ENCODE peak calls at places on chromosomes 4 and X, in four cellular contexts. One of them, this sample, is unnamed.

GRCh38 chrX:13180807-13181206 is 136.4 kb upstream of the FAM9C start:
- DNase-seq in mesenchymal stem cell: peak; percentile 18
- DNase-seq in neuronal stem cell: no peak
- DNase-seq in IMR-90: peak; percentile 49
- DNase-seq in this sample: no peak

GRCh38 chr4:145492376-145492775 is 10.7 kb downstream of the SMAD1 start:
- DNase-seq in mesenchymal stem cell: no peak
- DNase-seq in neuronal stem cell: no peak
- DNase-seq in IMR-90: no peak
- DNase-seq in this sample: peak; percentile 36

GRCh38 chrX:50770702-50771101 is 43.3 kb downstream of the SHROOM4 start:
- DNase-seq in mesenchymal stem cell: no peak
- DNase-seq in neuronal stem cell: no peak
- DNase-seq in IMR-90: no peak
- DNase-seq in this sample: peak; percentile 47

GRCh38 chr4:158538176-158538575 is 16.5 kb downstream of the RXFP1 start:
- DNase-seq in mesenchymal stem cell: peak; percentile 2
- DNase-seq in neuronal stem cell: no peak
- DNase-seq in IMR-90: peak; percentile 53
- DNase-seq in this sample: peak; percentile 21

GRCh38 chrX:123860506-123860840 is 620 bp downstream of the XIAP start:
- DNase-seq in mesenchymal stem cell: peak; percentile 65
- DNase-seq in neuronal stem cell: no peak
- DNase-seq in IMR-90: no peak
- DNase-seq in this sample: no peak

GRCh38 chrX:43676960-43677582 is 21.0 kb downstream of the MAOA start:
- DNase-seq in mesenchymal stem cell: peak; percentile 89
- DNase-seq in neuronal stem cell: peak; percentile 35
- DNase-seq in IMR-90: no peak
- DNase-seq in this sample: peak; percentile 82

GRCh38 chr4:33467291-33467690 is 2747.1 kb downstream of the PCDH7 start:
- DNase-seq in mesenchymal stem cell: no peak
- DNase-seq in neuronal stem cell: no peak
- DNase-seq in IMR-90: no peak
- DNase-seq in this sample: peak; percentile 71

GRCh38 chrX:132677233-132677716 is 188.4 kb upstream of the MBNL3 start:
- DNase-seq in mesenchymal stem cell: no peak
- DNase-seq in neuronal stem cell: no peak
- DNase-seq in IMR-90: no peak
- DNase-seq in this sample: no peak

GRCh38 chrX:109886122-109886761 is 116.7 kb upstream of the TMEM164 start:
- DNase-seq in mesenchymal stem cell: peak; percentile 48
- DNase-seq in neuronal stem cell: peak; percentile 21
- DNase-seq in IMR-90: peak; percentile 63
- DNase-seq in this sample: peak; percentile 39

GRCh38 chr4:187307131-187307530 is 583.5 kb upstream of the FAT1 start:
- DNase-seq in mesenchymal stem cell: no peak
- DNase-seq in neuronal stem cell: no peak
- DNase-seq in IMR-90: peak; percentile 48
- DNase-seq in this sample: no peak

GRCh38 chr4:24743931-24744330 is 51.4 kb upstream of the SOD3 start:
- DNase-seq in mesenchymal stem cell: no peak
- DNase-seq in neuronal stem cell: peak; percentile 38
- DNase-seq in IMR-90: peak; percentile 4
- DNase-seq in this sample: peak; percentile 75

GRCh38 chr4:127000846-127001245 is 631.9 kb upstream of the INTU start:
- DNase-seq in mesenchymal stem cell: no peak
- DNase-seq in neuronal stem cell: no peak
- DNase-seq in IMR-90: no peak
- DNase-seq in this sample: no peak

GRCh38 chrX:53091354-53091753 is 2.6 kb upstream of the KANTR start:
- DNase-seq in mesenchymal stem cell: no peak
- DNase-seq in neuronal stem cell: no peak
- DNase-seq in IMR-90: no peak
- DNase-seq in this sample: no peak

GRCh38 chrX:134782796-134783195 is 124.5 kb upstream of the PLAC1 start:
- DNase-seq in mesenchymal stem cell: peak; percentile 60
- DNase-seq in neuronal stem cell: no peak
- DNase-seq in IMR-90: peak; percentile 59
- DNase-seq in this sample: no peak

GRCh38 chr4:127055349-127055748 is 577.4 kb upstream of the INTU start:
- DNase-seq in mesenchymal stem cell: no peak
- DNase-seq in neuronal stem cell: no peak
- DNase-seq in IMR-90: peak; percentile 70
- DNase-seq in this sample: no peak

GRCh38 chrX:96843566-96843965 is 40.1 kb upstream of the RPA4 start:
- DNase-seq in mesenchymal stem cell: peak; percentile 20
- DNase-seq in neuronal stem cell: peak; percentile 1
- DNase-seq in IMR-90: no peak
- DNase-seq in this sample: peak; percentile 91

GRCh38 chrX:68428431-68428830 is 4.9 kb downstream of the OPHN1 start:
- DNase-seq in mesenchymal stem cell: peak; percentile 37
- DNase-seq in neuronal stem cell: no peak
- DNase-seq in IMR-90: peak; percentile 69
- DNase-seq in this sample: no peak

GRCh38 chr4:113881256-113881655 is 98.2 kb downstream of the ARSJ start:
- DNase-seq in mesenchymal stem cell: peak; percentile 71
- DNase-seq in neuronal stem cell: no peak
- DNase-seq in IMR-90: peak; percentile 62
- DNase-seq in this sample: no peak

GRCh38 chr4:76219299-76220055 is 5.9 kb upstream of the SCARB2 start:
- DNase-seq in mesenchymal stem cell: peak; percentile 83
- DNase-seq in neuronal stem cell: no peak
- DNase-seq in IMR-90: peak; percentile 62
- DNase-seq in this sample: no peak

GRCh38 chr4:126995235-126995634 is 637.5 kb upstream of the INTU start:
- DNase-seq in mesenchymal stem cell: no peak
- DNase-seq in neuronal stem cell: no peak
- DNase-seq in IMR-90: no peak
- DNase-seq in this sample: no peak

GRCh38 chr4:164383187-164384181 is 370.4 kb upstream of the SMIM31 start:
- DNase-seq in mesenchymal stem cell: peak; percentile 3
- DNase-seq in neuronal stem cell: peak; percentile 70
- DNase-seq in IMR-90: peak; percentile 0
- DNase-seq in this sample: peak; percentile 62

GRCh38 chr4:125370478-125370877 is 55.7 kb downstream of the FAT4 start:
- DNase-seq in mesenchymal stem cell: no peak
- DNase-seq in neuronal stem cell: no peak
- DNase-seq in IMR-90: no peak
- DNase-seq in this sample: no peak

GRCh38 chrX:133434197-133434820 is 19.0 kb upstream of the GPC4 start:
- DNase-seq in mesenchymal stem cell: no peak
- DNase-seq in neuronal stem cell: no peak
- DNase-seq in IMR-90: no peak
- DNase-seq in this sample: no peak

GRCh38 chrX:154534526-154535322 is 11.9 kb downstream of the G6PD start:
- DNase-seq in mesenchymal stem cell: peak; percentile 78
- DNase-seq in neuronal stem cell: peak; percentile 66
- DNase-seq in IMR-90: peak; percentile 79
- DNase-seq in this sample: peak; percentile 77

GRCh38 chr4:23788027-23788426 is 101.8 kb downstream of the PPARGC1A start:
- DNase-seq in mesenchymal stem cell: no peak
- DNase-seq in neuronal stem cell: no peak
- DNase-seq in IMR-90: no peak
- DNase-seq in this sample: no peak

GRCh38 chr4:70704333-70705145 is 16.2 kb downstream of the UTP3 start:
- DNase-seq in mesenchymal stem cell: peak; percentile 78
- DNase-seq in neuronal stem cell: peak; percentile 80
- DNase-seq in IMR-90: peak; percentile 67
- DNase-seq in this sample: peak; percentile 95

GRCh38 chrX:41963348-41963747 is 40.0 kb upstream of the CASK start:
- DNase-seq in mesenchymal stem cell: no peak
- DNase-seq in neuronal stem cell: no peak
- DNase-seq in IMR-90: no peak
- DNase-seq in this sample: no peak

GRCh38 chr4:136754810-136755530 is 777.3 kb downstream of the PCDH18 start:
- DNase-seq in mesenchymal stem cell: peak; percentile 45
- DNase-seq in neuronal stem cell: no peak
- DNase-seq in IMR-90: peak; percentile 39
- DNase-seq in this sample: no peak

GRCh38 chr4:39042365-39042764 is 10.2 kb upstream of the TMEM156 start:
- DNase-seq in mesenchymal stem cell: peak; percentile 66
- DNase-seq in neuronal stem cell: no peak
- DNase-seq in IMR-90: peak; percentile 34
- DNase-seq in this sample: no peak

DNA sequence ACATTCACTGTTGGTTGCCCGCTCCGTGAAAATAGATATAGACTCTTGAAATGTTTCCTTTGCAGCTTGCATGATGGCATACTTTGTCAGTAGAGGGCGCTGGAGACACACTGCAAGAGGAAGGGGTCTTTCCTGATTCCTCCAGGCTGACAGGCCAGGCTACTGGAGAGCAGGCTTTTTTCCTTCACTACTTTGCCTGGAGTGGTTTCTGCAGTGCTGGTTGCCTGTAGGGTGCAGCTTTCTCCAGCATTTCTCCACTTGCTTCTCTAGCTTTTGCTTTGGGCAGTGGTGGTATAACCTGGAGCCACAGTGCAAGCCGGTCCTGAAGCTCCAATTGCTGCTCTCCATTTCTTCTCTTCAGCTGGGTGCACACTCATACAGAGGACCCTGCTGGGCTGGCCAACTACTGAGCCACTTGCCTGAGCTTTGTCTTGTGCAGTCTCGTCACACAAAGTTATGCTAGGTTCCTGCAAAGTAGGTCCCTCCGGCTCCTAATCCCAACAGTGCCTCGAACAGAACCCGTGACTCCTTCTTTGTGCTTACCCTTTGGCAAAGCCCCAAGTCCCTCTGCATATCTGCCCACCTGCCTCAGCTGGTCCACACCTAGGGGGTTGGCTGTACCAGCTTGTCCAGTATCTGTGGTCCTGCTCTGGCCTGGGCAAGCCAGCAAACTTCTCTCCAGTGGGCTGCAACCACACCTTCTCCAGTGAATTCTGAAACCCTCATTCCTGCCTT is 46.3 kb downstream of the RASSF6 start:
- DNase-seq in mesenchymal stem cell: peak; percentile 83
- DNase-seq in neuronal stem cell: peak; percentile 84
- DNase-seq in IMR-90: peak; percentile 82
- DNase-seq in this sample: peak; percentile 95
- H2BK15ac ChIP-seq in mesenchymal stem cell: no peak overlapping the region
- H2BK15ac ChIP-seq in neuronal stem cell: peak overlapping the region; percentile 8
- H2BK15ac ChIP-seq in IMR-90: no peak overlapping the region
- H2BK15ac ChIP-seq in this sample: no peak overlapping the region

GRCh38 chrX:54415534-54416350 is 24.5 kb upstream of the TSR2 start:
- DNase-seq in mesenchymal stem cell: peak; percentile 43
- DNase-seq in neuronal stem cell: peak; percentile 35
- DNase-seq in IMR-90: peak; percentile 7
- DNase-seq in this sample: peak; percentile 4
- H4K8ac ChIP-seq in mesenchymal stem cell: no peak overlapping the region
- H4K8ac ChIP-seq in neuronal stem cell: no peak overlapping the region
- H4K8ac ChIP-seq in IMR-90: no peak overlapping the region
- H4K8ac ChIP-seq in this sample: no peak overlapping the region

DNA sequence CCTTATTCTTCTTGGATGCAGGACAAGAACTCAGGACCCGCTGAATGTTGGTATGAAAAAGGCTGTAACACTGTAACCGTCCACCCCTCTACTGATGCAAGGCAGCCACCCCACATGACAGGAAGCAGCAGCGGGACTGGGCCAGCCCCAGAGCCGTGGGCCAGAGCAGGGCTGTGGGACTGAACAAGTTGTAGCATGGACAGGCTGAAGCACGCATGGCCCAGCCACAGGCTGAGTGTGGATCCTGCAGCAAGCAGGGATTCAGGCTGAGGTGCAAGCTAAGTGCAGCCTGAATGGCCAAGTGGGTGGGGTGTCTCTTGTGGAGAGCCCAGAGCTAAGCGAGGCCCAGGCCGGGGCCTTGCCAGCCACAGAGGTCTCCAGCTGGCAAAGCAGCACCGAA is 632.2 kb downstream of the SPOCK3 start:
- DNase-seq in mesenchymal stem cell: no peak
- DNase-seq in neuronal stem cell: no peak
- DNase-seq in IMR-90: no peak
- DNase-seq in this sample: no peak
- H2BK15ac ChIP-seq in mesenchymal stem cell: no peak overlapping the region
- H2BK15ac ChIP-seq in neuronal stem cell: no peak overlapping the region
- H2BK15ac ChIP-seq in IMR-90: no peak overlapping the region
- H2BK15ac ChIP-seq in this sample: no peak overlapping the region

GRCh38 chr4:2817701-2818350 is 24.9 kb downstream of the SH3BP2 start:
- DNase-seq in mesenchymal stem cell: no peak
- DNase-seq in neuronal stem cell: no peak
- DNase-seq in IMR-90: no peak
- DNase-seq in this sample: peak; percentile 56

GRCh38 chr4:2818351-2818939 is 25.2 kb upstream of the ADD1 start:
- DNase-seq in mesenchymal stem cell: no peak
- DNase-seq in neuronal stem cell: no peak
- DNase-seq in IMR-90: no peak
- DNase-seq in this sample: peak; percentile 35

GRCh38 chr4:2819244-2820215 is 24.1 kb upstream of the ADD1 start:
- DNase-seq in mesenchymal stem cell: no peak
- DNase-seq in neuronal stem cell: no peak
- DNase-seq in IMR-90: no peak
- DNase-seq in this sample: no peak

GRCh38 chr4:2822461-2823300 is 21.0 kb upstream of the ADD1 start:
- DNase-seq in mesenchymal stem cell: no peak
- DNase-seq in neuronal stem cell: no peak
- DNase-seq in IMR-90: no peak
- DNase-seq in this sample: no peak

GRCh38 chr4:2820216-2820982 is 23.2 kb upstream of the ADD1 start:
- DNase-seq in mesenchymal stem cell: no peak
- DNase-seq in neuronal stem cell: no peak
- DNase-seq in IMR-90: no peak
- DNase-seq in this sample: no peak
- H4K8ac ChIP-seq in mesenchymal stem cell: no peak overlapping the region
- H4K8ac ChIP-seq in neuronal stem cell: no peak overlapping the region
- H4K8ac ChIP-seq in IMR-90: no peak overlapping the region
- H4K8ac ChIP-seq in this sample: no peak overlapping the region

GRCh38 chr4:110612631-110613269 is 10.1 kb downstream of the PITX2 start:
- DNase-seq in mesenchymal stem cell: no peak
- DNase-seq in neuronal stem cell: peak; percentile 5
- DNase-seq in IMR-90: no peak
- DNase-seq in this sample: peak; percentile 62
- H2BK15ac ChIP-seq in mesenchymal stem cell: peak overlapping the region; percentile 8
- H2BK15ac ChIP-seq in neuronal stem cell: no peak overlapping the region
- H2BK15ac ChIP-seq in IMR-90: no peak overlapping the region
- H2BK15ac ChIP-seq in this sample: no peak overlapping the region

DNA sequence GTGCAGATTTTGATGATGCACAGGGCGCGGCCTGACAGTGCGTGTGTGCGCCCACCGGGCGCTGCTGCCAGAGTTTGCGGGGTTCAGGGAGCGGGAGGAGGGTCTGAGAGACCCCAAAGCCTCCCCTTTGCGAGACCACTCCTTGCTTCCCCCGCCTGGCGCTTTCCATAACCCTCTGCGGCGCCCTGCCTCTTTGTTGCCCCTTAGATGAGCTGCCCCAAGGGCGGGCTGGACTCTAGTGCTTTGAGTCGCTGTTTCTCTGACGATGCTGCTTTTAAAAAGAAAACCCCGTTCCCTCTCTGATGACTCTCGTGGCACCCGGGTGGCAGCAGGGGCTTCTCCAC is 9.9 kb downstream of the MSX1 start:
- DNase-seq in mesenchymal stem cell: no peak
- DNase-seq in neuronal stem cell: peak; percentile 8
- DNase-seq in IMR-90: no peak
- DNase-seq in this sample: no peak
- H4K8ac ChIP-seq in mesenchymal stem cell: no peak overlapping the region
- H4K8ac ChIP-seq in neuronal stem cell: no peak overlapping the region
- H4K8ac ChIP-seq in IMR-90: no peak overlapping the region
- H4K8ac ChIP-seq in this sample: no peak overlapping the region